ENCODE peak calls at places on chromosomes 3 and 15, in six cellular contexts. N is CD8-positive, alpha-beta T cell; W is uterus; M is left ventricle myocardium inferior; L is cardiac muscle cell; D is tibial artery. P is an unnamed sample. For H3K4me1, the result is how much of the 10 kb centered on the place peaks cover.

GRCh38 chr15:31391687-31392671 is 65.3 kb downstream of the KLF13 start:
- DNase-seq in W (peak), D (peak), M (peak), L (peak), N (peak), P (peak)

GRCh38 chr15:38351466-38351865 is 98.8 kb downstream of the SPRED1 start:
- DNase-seq in L (no peak), M (no peak), D (no peak), N (no peak), W (no peak), P (no peak)

GRCh38 chr3:157532529-157533297 is 29.5 kb upstream of the VEPH1 start:
- DNase-seq in L (peak), W (no peak), M (no peak), N (no peak), D (no peak), P (peak)

GRCh38 chr3:113736548-113737089 is 9.4 kb downstream of the NAA50 start:
- DNase-seq in N (no peak), W (no peak), D (no peak), L (peak), M (no peak), P (peak)

GRCh38 chr3:42347928-42348327 is 62.5 kb downstream of the LYZL4 start:
- DNase-seq in L (no peak), D (no peak), W (no peak), M (no peak), N (peak), P (no peak)

GRCh38 chr15:48176097-48176496 is 2.0 kb downstream of the MYEF2 start:
- DNase-seq in N (no peak), W (no peak), L (no peak), M (no peak), D (no peak), P (peak)

GRCh38 chr3:160134454-160134853 is 90.8 kb upstream of the C3orf80 start:
- DNase-seq in W (no peak), N (no peak), D (no peak), M (no peak), L (no peak), P (no peak)

GRCh38 chr15:62649793-62650420 is 392.6 kb upstream of the TPM1 start:
- DNase-seq in M (no peak), L (peak), W (no peak), D (no peak), N (no peak), P (peak)

GRCh38 chr3:16252243-16252978 is 12.3 kb downstream of the DPH3 start:
- DNase-seq in M (no peak), D (no peak), L (no peak), W (no peak), N (no peak), P (no peak)

DNA sequence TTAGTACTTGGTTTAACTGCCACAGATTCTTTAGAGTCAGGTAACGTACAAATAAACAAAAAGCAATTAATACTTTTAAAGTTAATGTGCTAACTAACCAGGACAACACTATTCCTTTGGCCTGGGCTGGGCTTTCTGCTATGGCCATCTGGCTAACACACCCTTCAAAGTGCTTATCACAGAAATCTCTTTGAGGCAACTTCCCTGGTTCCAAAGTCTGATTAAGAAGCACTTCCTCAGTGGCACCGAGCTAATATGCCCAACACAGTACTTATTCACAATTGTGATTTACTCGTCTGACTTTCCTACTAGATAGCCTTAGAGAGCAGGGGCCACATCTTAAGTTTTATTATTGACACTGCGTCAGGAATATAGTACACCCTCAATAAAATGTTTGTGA is 191.4 kb downstream of the MEIS2 start:
- DNase-seq in W (no peak), M (no peak), L (no peak), N (no peak), D (no peak), P (no peak)
- H3K4me1 ChIP-seq in W (under half), M (half or more), L (half or more), N (under half), D (under half), P (under half)

DNA sequence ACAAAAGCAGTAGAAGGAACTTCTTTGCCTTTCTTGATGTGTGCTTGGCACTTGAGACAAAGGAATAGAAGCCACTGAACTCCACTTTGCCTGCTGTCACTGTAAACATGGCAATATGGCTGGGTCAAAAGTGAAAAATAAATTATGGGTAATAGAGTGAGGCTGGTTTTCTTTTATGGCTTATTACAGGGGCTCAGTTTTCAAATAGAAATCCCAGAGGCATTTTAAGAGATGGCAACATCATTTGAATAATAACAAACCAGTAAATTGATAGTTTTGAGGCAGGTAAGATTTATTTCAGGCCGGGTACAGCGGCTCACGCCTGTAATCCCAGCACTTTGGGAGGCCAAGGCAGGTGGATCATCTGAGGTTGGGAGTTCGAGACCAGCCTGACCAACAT is 2.8 kb downstream of the C3orf52 start:
- DNase-seq in N (no peak), D (no peak), M (no peak), W (no peak), L (no peak), P (no peak)
- H3K4me1 ChIP-seq in N (under half), D (under half), M (half or more), W (under half), L (half or more), P (under half)

GRCh38 chr3:120673116-120673515 is 8.9 kb downstream of the HGD start:
- DNase-seq in N (no peak), M (no peak), D (no peak), W (no peak), L (no peak), P (no peak)
- H3K4me1 ChIP-seq in N (under half), M (under half), D (under half), W (under half), L (under half), P (under half)

GRCh38 chr3:188294823-188295487 is 141.0 kb downstream of the LPP start:
- DNase-seq in D (no peak), N (no peak), L (no peak), W (no peak), M (no peak), P (peak)
- H3K4me1 ChIP-seq in D (half or more), N (under half), L (under half), W (under half), M (half or more), P (under half)

GRCh38 chr15:60530653-60531052 is 51.7 kb upstream of the ICE2 start:
- DNase-seq in N (no peak), D (no peak), M (no peak), L (no peak), W (no peak), P (no peak)

GRCh38 chr15:60530168-60530567 is 51.2 kb upstream of the ICE2 start:
- DNase-seq in N (no peak), L (no peak), M (no peak), D (no peak), W (no peak), P (no peak)

GRCh38 chr15:60529332-60529731 is 50.4 kb upstream of the ICE2 start:
- DNase-seq in L (no peak), N (no peak), M (no peak), W (no peak), D (no peak), P (no peak)

GRCh38 chr15:60526127-60526616 is 47.2 kb upstream of the ICE2 start:
- DNase-seq in N (no peak), W (peak), M (no peak), L (no peak), D (no peak), P (no peak)

DNA sequence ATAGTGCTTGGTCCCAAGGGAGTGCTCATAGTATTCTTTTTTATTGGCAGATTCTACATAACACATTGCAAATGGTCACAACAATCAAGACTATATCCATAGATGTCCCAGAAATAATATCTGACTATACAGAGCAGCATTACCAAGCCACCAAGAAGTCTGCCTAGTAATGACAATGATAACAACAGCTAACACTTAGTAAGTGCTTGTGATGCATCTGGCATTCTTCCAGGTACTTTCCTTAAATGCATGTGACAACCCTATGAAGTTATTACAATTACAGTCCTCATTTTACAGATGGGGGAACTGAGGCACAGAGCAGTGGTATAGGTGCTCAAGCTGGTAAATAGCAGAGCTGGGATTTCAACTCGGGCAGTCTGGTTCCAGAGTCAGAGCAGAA is 49.6 kb upstream of the ICE2 start:
- DNase-seq in L (no peak), W (no peak), D (no peak), M (no peak), N (no peak), P (peak)
- H3K4me1 ChIP-seq in L (under half), W (under half), D (under half), M (under half), N (under half), P (under half)

DNA sequence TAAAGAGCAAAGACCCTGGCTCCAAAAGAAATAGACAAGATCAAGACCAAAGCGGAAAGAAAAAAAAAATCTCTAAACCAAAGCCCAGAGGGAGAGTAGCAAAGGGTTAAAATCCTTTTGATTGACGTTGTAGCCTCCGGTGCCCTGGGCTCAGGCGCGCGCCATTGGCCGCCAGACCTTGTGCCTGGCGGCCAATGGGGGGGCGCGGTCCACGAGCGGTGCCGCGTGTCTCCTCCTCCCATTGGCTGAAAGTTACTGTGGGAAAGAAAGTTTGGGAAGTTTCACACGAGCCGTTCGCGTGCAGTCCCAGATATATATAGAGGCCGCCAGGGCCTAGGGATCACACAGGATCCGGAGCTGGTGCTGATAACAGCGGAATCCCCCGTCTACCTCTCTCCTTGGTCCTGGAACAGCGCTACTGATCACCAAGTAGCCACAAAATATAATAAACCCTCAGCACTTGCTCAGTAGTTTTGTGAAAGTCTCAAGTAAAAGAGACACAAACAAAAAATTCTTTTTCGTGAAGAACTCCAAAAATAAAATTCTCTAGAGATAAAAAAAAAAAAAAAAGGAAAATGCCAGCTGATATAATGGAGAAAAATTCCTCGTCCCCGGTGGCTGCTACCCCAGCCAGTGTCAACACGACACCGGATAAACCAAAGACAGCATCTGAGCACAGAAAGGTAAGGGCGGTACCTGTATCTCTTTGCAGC is at the start of gene HES1:
- DNase-seq in M (peak), D (peak), N (no peak), W (peak), L (peak), P (peak)
- H3K4me1 ChIP-seq in M (half or more), D (half or more), N (under half), W (under half), L (under half), P (under half)

GRCh38 chr3:123020709-123021108 is 6.9 kb downstream of the SEMA5B start:
- DNase-seq in W (no peak), L (no peak), N (no peak), D (no peak), M (no peak), P (no peak)
- H3K4me1 ChIP-seq in W (under half), L (under half), N (under half), D (under half), M (under half), P (under half)

DNA sequence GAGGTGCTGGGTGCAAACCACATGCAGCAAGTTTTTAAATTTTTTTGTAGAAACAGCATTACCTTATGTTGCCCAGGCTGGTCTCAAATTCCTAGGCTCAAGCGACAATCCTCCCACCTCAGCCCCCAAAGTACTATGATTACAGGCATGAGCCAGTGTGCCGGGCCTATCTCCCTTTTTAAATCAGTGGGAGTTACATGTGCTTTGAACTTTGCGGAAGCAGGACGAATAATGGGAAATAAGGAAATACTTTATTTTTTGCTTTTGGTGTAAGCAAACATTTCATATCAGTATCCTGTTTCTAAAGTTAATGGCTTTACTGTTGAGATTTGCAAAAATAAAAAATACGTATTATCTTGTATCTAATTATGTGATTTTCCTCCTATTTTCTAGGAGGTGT is 9.1 kb downstream of the NR1D2 start:
- DNase-seq in W (no peak), N (no peak), L (no peak), D (no peak), M (no peak), P (no peak)
- H3K4me1 ChIP-seq in W (under half), N (under half), L (under half), D (half or more), M (half or more), P (under half)